ENCODE peak calls at places on chromosomes 4 and X, in six cellular contexts. One of them, this sample, is unnamed.

GRCh38 chr4:100489316-100489715 is 28.5 kb downstream of the EMCN start:
- DNase-seq in heart right ventricle: no peak
- DNase-seq in lower lobe of right lung: no peak
- DNase-seq in HepG2: no peak
- DNase-seq in PC-9: no peak
- DNase-seq in hepatocyte: no peak
- DNase-seq in this sample: no peak

GRCh38 chr4:153573881-153574807 is 108.0 kb downstream of the TMEM131L start:
- DNase-seq in PC-9: peak; percentile 57
- DNase-seq in HepG2: peak; percentile 63
- DNase-seq in heart right ventricle: peak; percentile 68
- DNase-seq in lower lobe of right lung: peak; percentile 63
- DNase-seq in hepatocyte: peak; percentile 74
- DNase-seq in this sample: peak; percentile 64

GRCh38 chr4:3668825-3669552 is 97.2 kb upstream of the ADRA2C start:
- DNase-seq in lower lobe of right lung: no peak
- DNase-seq in hepatocyte: no peak
- DNase-seq in PC-9: no peak
- DNase-seq in HepG2: no peak
- DNase-seq in heart right ventricle: no peak
- DNase-seq in this sample: no peak

GRCh38 chr4:38313999-38314561 is 349.9 kb upstream of the KLF3 start:
- DNase-seq in HepG2: no peak
- DNase-seq in heart right ventricle: no peak
- DNase-seq in PC-9: no peak
- DNase-seq in lower lobe of right lung: no peak
- DNase-seq in hepatocyte: peak; percentile 17
- DNase-seq in this sample: peak; percentile 79

GRCh38 chr4:70943115-70943514 is 40.9 kb downstream of the MOB1B start:
- DNase-seq in hepatocyte: no peak
- DNase-seq in HepG2: no peak
- DNase-seq in lower lobe of right lung: no peak
- DNase-seq in PC-9: no peak
- DNase-seq in heart right ventricle: no peak
- DNase-seq in this sample: no peak

GRCh38 chr4:122104184-122104583 is 47.9 kb upstream of the BLTP1 start:
- DNase-seq in PC-9: no peak
- DNase-seq in hepatocyte: no peak
- DNase-seq in heart right ventricle: no peak
- DNase-seq in lower lobe of right lung: no peak
- DNase-seq in HepG2: no peak
- DNase-seq in this sample: no peak

GRCh38 chrX:38634665-38635064 is 73.3 kb downstream of the TSPAN7 start:
- DNase-seq in heart right ventricle: no peak
- DNase-seq in PC-9: no peak
- DNase-seq in lower lobe of right lung: no peak
- DNase-seq in hepatocyte: no peak
- DNase-seq in HepG2: no peak
- DNase-seq in this sample: no peak

GRCh38 chr4:7747062-7747385 is 192.6 kb downstream of the AFAP1 start:
- DNase-seq in lower lobe of right lung: peak; percentile 84
- DNase-seq in PC-9: no peak
- DNase-seq in HepG2: no peak
- DNase-seq in hepatocyte: no peak
- DNase-seq in heart right ventricle: no peak
- DNase-seq in this sample: no peak

GRCh38 chrX:23980063-23980462 is 46.9 kb downstream of the KLHL15 start:
- DNase-seq in hepatocyte: peak; percentile 35
- DNase-seq in PC-9: no peak
- DNase-seq in heart right ventricle: no peak
- DNase-seq in HepG2: no peak
- DNase-seq in lower lobe of right lung: no peak
- DNase-seq in this sample: no peak

GRCh38 chr4:115720611-115721010 is 607.2 kb upstream of the NDST4 start:
- DNase-seq in heart right ventricle: no peak
- DNase-seq in hepatocyte: no peak
- DNase-seq in lower lobe of right lung: no peak
- DNase-seq in HepG2: no peak
- DNase-seq in PC-9: peak; percentile 32
- DNase-seq in this sample: peak; percentile 46

GRCh38 chr4:3807861-3808521 is 41.8 kb downstream of the ADRA2C start:
- DNase-seq in lower lobe of right lung: peak; percentile 11
- DNase-seq in PC-9: no peak
- DNase-seq in hepatocyte: no peak
- DNase-seq in HepG2: no peak
- DNase-seq in heart right ventricle: no peak
- DNase-seq in this sample: no peak

GRCh38 chr4:161856711-161857326 is 307.0 kb downstream of the FSTL5 start:
- DNase-seq in heart right ventricle: no peak
- DNase-seq in PC-9: no peak
- DNase-seq in hepatocyte: no peak
- DNase-seq in HepG2: no peak
- DNase-seq in lower lobe of right lung: no peak
- DNase-seq in this sample: no peak

GRCh38 chr4:176340871-176341685 is 21.3 kb downstream of the SPCS3 start:
- DNase-seq in HepG2: peak; percentile 24
- DNase-seq in lower lobe of right lung: no peak
- DNase-seq in PC-9: no peak
- DNase-seq in heart right ventricle: no peak
- DNase-seq in hepatocyte: peak; percentile 56
- DNase-seq in this sample: peak; percentile 52

GRCh38 chrX:1528884-1529203 is 8.1 kb downstream of the P2RY8 start:
- DNase-seq in HepG2: no peak
- DNase-seq in hepatocyte: no peak
- DNase-seq in heart right ventricle: no peak
- DNase-seq in PC-9: no peak
- DNase-seq in lower lobe of right lung: no peak
- DNase-seq in this sample: no peak

GRCh38 chrX:105463483-105463882 is 243.0 kb upstream of the TEX13A start:
- DNase-seq in hepatocyte: no peak
- DNase-seq in heart right ventricle: no peak
- DNase-seq in HepG2: no peak
- DNase-seq in lower lobe of right lung: no peak
- DNase-seq in PC-9: peak; percentile 38
- DNase-seq in this sample: peak; percentile 23

GRCh38 chr4:181674315-181674714 is 568.9 kb upstream of the TENM3 start:
- DNase-seq in PC-9: no peak
- DNase-seq in heart right ventricle: no peak
- DNase-seq in HepG2: no peak
- DNase-seq in lower lobe of right lung: no peak
- DNase-seq in hepatocyte: no peak
- DNase-seq in this sample: no peak

GRCh38 chrX:51568586-51568985 is 50.1 kb downstream of the CENPVL3 start:
- DNase-seq in hepatocyte: no peak
- DNase-seq in PC-9: no peak
- DNase-seq in lower lobe of right lung: no peak
- DNase-seq in HepG2: no peak
- DNase-seq in heart right ventricle: no peak
- DNase-seq in this sample: peak; percentile 87

GRCh38 chr4:86857341-86858052 is 8.3 kb upstream of the SLC10A6 start:
- DNase-seq in heart right ventricle: no peak
- DNase-seq in lower lobe of right lung: no peak
- DNase-seq in PC-9: peak; percentile 83
- DNase-seq in hepatocyte: no peak
- DNase-seq in HepG2: no peak
- DNase-seq in this sample: peak; percentile 72

GRCh38 chr4:85496933-85497332 is 22.0 kb downstream of the ARHGAP24 start:
- DNase-seq in PC-9: peak; percentile 46
- DNase-seq in heart right ventricle: no peak
- DNase-seq in HepG2: no peak
- DNase-seq in hepatocyte: no peak
- DNase-seq in lower lobe of right lung: no peak
- DNase-seq in this sample: peak; percentile 84

GRCh38 chr4:25523405-25523804 is 132.2 kb upstream of the SLC34A2 start:
- DNase-seq in lower lobe of right lung: no peak
- DNase-seq in PC-9: no peak
- DNase-seq in hepatocyte: no peak
- DNase-seq in HepG2: peak; percentile 15
- DNase-seq in heart right ventricle: no peak
- DNase-seq in this sample: peak; percentile 67

GRCh38 chr4:7679431-7679830 is 244.7 kb upstream of the PSAPL1 start:
- DNase-seq in lower lobe of right lung: peak; percentile 29
- DNase-seq in heart right ventricle: peak; percentile 23
- DNase-seq in hepatocyte: no peak
- DNase-seq in HepG2: no peak
- DNase-seq in PC-9: no peak
- DNase-seq in this sample: no peak

GRCh38 chr4:176791591-176792347 is 953 bp downstream of the VEGFC start:
- DNase-seq in HepG2: no peak
- DNase-seq in PC-9: no peak
- DNase-seq in heart right ventricle: peak; percentile 6
- DNase-seq in hepatocyte: peak; percentile 37
- DNase-seq in lower lobe of right lung: peak; percentile 47
- DNase-seq in this sample: peak; percentile 38

GRCh38 chr4:180280076-180280475 is 1963.1 kb upstream of the TENM3 start:
- DNase-seq in lower lobe of right lung: no peak
- DNase-seq in HepG2: no peak
- DNase-seq in heart right ventricle: no peak
- DNase-seq in PC-9: no peak
- DNase-seq in hepatocyte: no peak
- DNase-seq in this sample: no peak

GRCh38 chrX:153459976-153460375 is 10.4 kb downstream of the HAUS7 start:
- DNase-seq in lower lobe of right lung: no peak
- DNase-seq in hepatocyte: no peak
- DNase-seq in heart right ventricle: no peak
- DNase-seq in HepG2: peak; percentile 23
- DNase-seq in PC-9: no peak
- DNase-seq in this sample: no peak

GRCh38 chr4:21605006-21605405 is 343.6 kb downstream of the KCNIP4 start:
- DNase-seq in HepG2: no peak
- DNase-seq in PC-9: no peak
- DNase-seq in hepatocyte: no peak
- DNase-seq in heart right ventricle: no peak
- DNase-seq in lower lobe of right lung: no peak
- DNase-seq in this sample: no peak

GRCh38 chr4:152896819-152897218 is 39.3 kb upstream of the FHDC1 start:
- DNase-seq in PC-9: no peak
- DNase-seq in heart right ventricle: no peak
- DNase-seq in HepG2: no peak
- DNase-seq in lower lobe of right lung: no peak
- DNase-seq in hepatocyte: no peak
- DNase-seq in this sample: no peak

GRCh38 chr4:1964443-1964842 is 44.3 kb downstream of the NELFA start:
- DNase-seq in PC-9: no peak
- DNase-seq in hepatocyte: no peak
- DNase-seq in HepG2: no peak
- DNase-seq in heart right ventricle: no peak
- DNase-seq in lower lobe of right lung: peak; percentile 41
- DNase-seq in this sample: no peak
- H3K36me3 ChIP-seq in PC-9: peaks cover 20% of the 10 kb centered on the region
- H3K36me3 ChIP-seq in hepatocyte: no peaks in the 10 kb centered on the region
- H3K36me3 ChIP-seq in HepG2: peaks cover 85% of the 10 kb centered on the region
- H3K36me3 ChIP-seq in heart right ventricle: no peaks in the 10 kb centered on the region
- H3K36me3 ChIP-seq in lower lobe of right lung: peaks cover 56% of the 10 kb centered on the region
- H3K36me3 ChIP-seq in this sample: peaks cover 48% of the 10 kb centered on the region

GRCh38 chr4:81875962-81876650 is 404.4 kb upstream of the RASGEF1B start:
- DNase-seq in heart right ventricle: no peak
- DNase-seq in HepG2: no peak
- DNase-seq in lower lobe of right lung: no peak
- DNase-seq in hepatocyte: no peak
- DNase-seq in PC-9: no peak
- DNase-seq in this sample: no peak
- TF ChIP-seq CTCF in heart right ventricle: no peak
- TF ChIP-seq CTCF in HepG2: no peak
- TF ChIP-seq CTCF in lower lobe of right lung: no peak
- TF ChIP-seq CTCF in hepatocyte: no peak
- TF ChIP-seq CTCF in PC-9: no peak
- TF ChIP-seq CTCF in this sample: no peak

GRCh38 chr4:6200922-6201362 is 593 bp upstream of the JAKMIP1 start:
- DNase-seq in lower lobe of right lung: no peak
- DNase-seq in HepG2: peak; percentile 34
- DNase-seq in PC-9: no peak
- DNase-seq in heart right ventricle: no peak
- DNase-seq in hepatocyte: peak; percentile 38
- DNase-seq in this sample: peak; percentile 76
- H3K27ac ChIP-seq in lower lobe of right lung: no peak overlapping the region
- H3K27ac ChIP-seq in HepG2: no peak overlapping the region
- H3K27ac ChIP-seq in PC-9: no peak overlapping the region
- H3K27ac ChIP-seq in heart right ventricle: no peak overlapping the region
- H3K27ac ChIP-seq in hepatocyte: no peak overlapping the region
- H3K27ac ChIP-seq in this sample: no peak overlapping the region

DNA sequence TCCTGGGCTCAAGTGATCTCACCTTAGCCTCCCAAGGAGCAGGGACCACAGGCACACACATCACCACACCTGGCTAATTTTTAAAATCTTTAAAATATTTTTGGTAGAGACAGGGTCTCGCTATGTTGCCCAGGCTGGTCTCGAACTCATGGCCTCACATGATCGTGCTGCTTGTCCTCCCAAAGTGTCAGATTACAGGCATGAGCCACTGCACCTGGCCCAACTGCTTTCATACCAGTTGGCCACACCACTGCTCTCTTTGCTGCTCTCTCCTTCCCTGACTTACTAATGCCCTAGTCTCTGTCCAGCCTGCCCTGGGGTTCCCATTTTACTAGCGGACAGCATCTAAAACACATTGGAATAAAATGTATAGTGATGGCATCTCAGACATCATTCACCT is 67.1 kb downstream of the CLDN22 start:
- DNase-seq in HepG2: no peak
- DNase-seq in heart right ventricle: no peak
- DNase-seq in PC-9: no peak
- DNase-seq in lower lobe of right lung: no peak
- DNase-seq in hepatocyte: no peak
- DNase-seq in this sample: no peak
- H3K36me3 ChIP-seq in HepG2: peaks cover 87% of the 10 kb centered on the region
- H3K36me3 ChIP-seq in heart right ventricle: no peaks in the 10 kb centered on the region
- H3K36me3 ChIP-seq in PC-9: no peaks in the 10 kb centered on the region
- H3K36me3 ChIP-seq in lower lobe of right lung: peaks cover 60% of the 10 kb centered on the region
- H3K36me3 ChIP-seq in hepatocyte: no peaks in the 10 kb centered on the region
- H3K36me3 ChIP-seq in this sample: no peaks in the 10 kb centered on the region

GRCh38 chrX:47200385-47201150 is 6.9 kb downstream of the UBA1 start:
- DNase-seq in HepG2: peak; percentile 42
- DNase-seq in heart right ventricle: no peak
- DNase-seq in hepatocyte: peak; percentile 55
- DNase-seq in lower lobe of right lung: no peak
- DNase-seq in PC-9: no peak
- DNase-seq in this sample: peak; percentile 88
- TF ChIP-seq CTCF in HepG2: peak; percentile 20
- TF ChIP-seq CTCF in heart right ventricle: peak; percentile 21
- TF ChIP-seq CTCF in hepatocyte: no peak
- TF ChIP-seq CTCF in lower lobe of right lung: no peak
- TF ChIP-seq CTCF in PC-9: no peak
- TF ChIP-seq CTCF in this sample: peak; percentile 57